ENCODE peak calls at places on chromosomes 1 and 21, in nine cellular contexts. B is non-pigmented ciliary epithelial cell, I is ascending aorta, L is pancreas, W is esophagus muscularis mucosa, H is astrocyte of the spinal cord, P is esophagus squamous epithelium, Q is PC-3, V is GM06990. A is an unnamed sample.

GRCh38 chr1:17596186-17596585 is 56.7 kb downstream of the ARHGEF10L start:
- DNase-seq in I (no peak), V (no peak), H (no peak), Q (no peak), B (no peak), P (no peak), L (no peak), W (no peak), A (no peak)

GRCh38 chr1:21560916-21561638 is 51.9 kb downstream of the ALPL start:
- DNase-seq in V (no peak), I (no peak), W (no peak), Q (no peak), B (no peak), P (no peak), H (no peak), L (no peak), A (no peak)

GRCh38 chr1:100036718-100037664 is 67.2 kb downstream of the SLC35A3 start:
- DNase-seq in L (no peak), Q (peak), B (no peak), H (peak), V (no peak), I (no peak), W (no peak), P (no peak), A (no peak)

GRCh38 chr1:209743145-209743482 is 12.7 kb upstream of the TRAF3IP3 start:
- DNase-seq in V (no peak), W (no peak), B (peak), I (no peak), P (no peak), Q (peak), H (peak), L (no peak), A (no peak)

GRCh38 chr1:26887125-26887524 is 3.0 kb downstream of the GPN2 start:
- DNase-seq in I (no peak), Q (peak), V (no peak), P (no peak), H (peak), W (no peak), B (no peak), L (no peak), A (no peak)

GRCh38 chr1:60935599-60935990 is 146.8 kb upstream of the NFIA start:
- DNase-seq in Q (no peak), W (no peak), V (no peak), B (no peak), L (no peak), I (no peak), H (no peak), P (no peak), A (no peak)

GRCh38 chr21:29077651-29078090 is 4.2 kb upstream of the CCT8 start:
- DNase-seq in W (no peak), I (no peak), V (peak), H (peak), L (no peak), Q (peak), P (no peak), B (no peak), A (no peak)

GRCh38 chr1:167683226-167683625 is 38.6 kb upstream of the MPZL1 start:
- DNase-seq in I (no peak), H (no peak), V (no peak), B (no peak), L (no peak), W (no peak), P (no peak), Q (peak), A (no peak)

GRCh38 chr1:246569248-246570238 is 3.3 kb downstream of the CNST start:
- DNase-seq in I (no peak), Q (peak), B (no peak), V (peak), P (no peak), W (no peak), L (no peak), H (no peak), A (peak)

GRCh38 chr1:35379317-35380000 is 111.0 kb downstream of the ZMYM4 start:
- DNase-seq in I (no peak), Q (no peak), B (no peak), V (no peak), W (no peak), L (no peak), H (no peak), P (no peak), A (no peak)

GRCh38 chr1:229539868-229540506 is 18.5 kb downstream of the ABCB10 start:
- DNase-seq in B (no peak), I (no peak), L (no peak), W (no peak), P (no peak), Q (no peak), H (no peak), V (no peak), A (no peak)

GRCh38 chr1:77039739-77040138 is 172.5 kb downstream of the ST6GALNAC5 start:
- DNase-seq in L (no peak), I (no peak), W (no peak), Q (peak), H (peak), P (no peak), B (peak), V (no peak), A (no peak)

A was measured in central memory CD4-positive, alpha-beta T cell.